ENCODE peak calls at places on chromosomes 3 and 15, in ten cellular contexts. L is neuronal stem cell, I is astrocyte, Y is mesenchymal stem cell, G is endodermal cell, O is mammary epithelial cell, R is IMR-90, E is H9, W is NT2/D1, P is GM23248. B is an unnamed sample.

GRCh38 chr15:89760303-89761008 is 9.4 kb upstream of the MESP1 start:
- DNase-seq in P (peak), E (peak), R (peak), L (peak), O (peak), Y (peak), W (peak), I (peak), G (peak), B (peak)

GRCh38 chr3:122890077-122890484 is 95.2 kb downstream of the SLC49A4 start:
- DNase-seq in G (peak), I (peak), P (peak), R (peak), L (peak), Y (peak), W (peak), E (peak), O (peak), B (peak)

GRCh38 chr3:43729707-43730399 is 39.1 kb downstream of the ABHD5 start:
- DNase-seq in O (no peak), I (no peak), G (no peak), E (no peak), Y (no peak), L (no peak), R (no peak), P (no peak), W (no peak), B (no peak)

GRCh38 chr15:48427960-48428547 is 96.8 kb downstream of the DUT start:
- DNase-seq in I (peak), O (no peak), P (peak), G (no peak), E (no peak), Y (no peak), R (peak), L (no peak), W (no peak), B (no peak)

GRCh38 chr15:68205949-68206539 is 912 bp upstream of the CALML4 start:
- DNase-seq in P (no peak), W (no peak), E (peak), O (no peak), Y (no peak), G (peak), I (no peak), L (no peak), R (no peak), B (no peak)

GRCh38 chr3:117302448-117302847 is 592.9 kb downstream of the TUSC7 start:
- DNase-seq in E (no peak), R (peak), L (no peak), O (no peak), Y (no peak), G (no peak), I (no peak), P (no peak), W (no peak), B (no peak)

GRCh38 chr15:100049936-100050876 is 291.6 kb downstream of the ADAMTS17 start:
- DNase-seq in E (no peak), I (no peak), R (no peak), O (no peak), P (no peak), Y (no peak), L (no peak), W (no peak), G (no peak), B (no peak)

GRCh38 chr3:47413751-47414150 is 32.9 kb downstream of the PTPN23 start:
- DNase-seq in P (no peak), Y (no peak), O (no peak), L (no peak), R (no peak), E (no peak), I (no peak), G (no peak), W (no peak), B (no peak)

GRCh38 chr15:94912760-94913159 is 681.4 kb downstream of the MCTP2 start:
- DNase-seq in R (no peak), I (no peak), P (no peak), W (no peak), L (no peak), O (no peak), G (no peak), Y (no peak), E (no peak), B (no peak)

GRCh38 chr3:55549172-55549571 is 62.1 kb upstream of the WNT5A start:
- DNase-seq in L (no peak), G (no peak), W (no peak), Y (peak), E (no peak), O (no peak), R (peak), I (no peak), P (peak), B (peak)

GRCh38 chr3:44001072-44001471 is 240.6 kb upstream of the TOPAZ1 start:
- DNase-seq in I (no peak), R (no peak), G (no peak), O (no peak), Y (no peak), L (no peak), W (no peak), E (no peak), P (peak), B (no peak)

GRCh38 chr3:124174463-124174862 is 182.5 kb upstream of the ROPN1 start:
- DNase-seq in W (no peak), L (no peak), O (no peak), R (no peak), I (no peak), E (no peak), P (no peak), Y (no peak), G (no peak), B (no peak)

GRCh38 chr3:37935290-37935668 is 55.3 kb upstream of the VILL start:
- DNase-seq in G (no peak), W (no peak), E (no peak), Y (peak), I (peak), P (peak), L (no peak), R (peak), O (no peak), B (no peak)

GRCh38 chr3:140103166-140103565 is 168.2 kb downstream of the CLSTN2 start:
- DNase-seq in O (no peak), R (no peak), E (no peak), I (peak), L (no peak), G (no peak), W (no peak), P (no peak), Y (no peak), B (no peak)

GRCh38 chr3:15629860-15630597 is 28.5 kb downstream of the BTD start:
- DNase-seq in P (peak), Y (peak), E (peak), G (peak), O (peak), W (peak), I (peak), R (peak), L (peak), B (peak)

GRCh38 chr3:45509038-45509767 is 85.3 kb upstream of the LIMD1 start:
- DNase-seq in L (no peak), I (peak), O (peak), Y (peak), G (peak), P (peak), W (peak), R (peak), E (peak), B (no peak)

GRCh38 chr15:63196846-63197245 is 7.4 kb downstream of the RAB8B start:
- DNase-seq in G (no peak), O (no peak), W (no peak), E (no peak), R (no peak), I (no peak), P (no peak), Y (no peak), L (no peak), B (no peak)

GRCh38 chr3:10926831-10927521 is 65.6 kb upstream of the SLC6A1 start:
- DNase-seq in P (peak), G (no peak), Y (no peak), O (no peak), L (no peak), R (no peak), E (peak), W (no peak), I (peak), B (no peak)

GRCh38 chr3:13348671-13349396 is 71.3 kb downstream of the NUP210 start:
- DNase-seq in R (peak), L (no peak), G (peak), Y (peak), W (peak), E (peak), O (no peak), P (no peak), I (no peak), B (peak)

GRCh38 chr3:117874904-117875874 is 1159.5 kb downstream of the IGSF11 start:
- DNase-seq in P (no peak), O (no peak), L (no peak), R (peak), E (no peak), W (no peak), G (no peak), Y (no peak), I (no peak), B (peak)

GRCh38 chr3:8607285-8608040 is 37.1 kb downstream of the SSUH2 start:
- DNase-seq in W (peak), L (peak), I (peak), Y (peak), G (peak), O (peak), P (peak), E (peak), R (peak), B (peak)

GRCh38 chr3:133479895-133480669 is 80.2 kb downstream of the BFSP2 start:
- DNase-seq in L (no peak), E (no peak), R (no peak), O (peak), I (no peak), W (no peak), G (peak), P (no peak), Y (no peak), B (peak)

GRCh38 chr3:171974986-171975837 is 64.2 kb upstream of the FNDC3B start:
- DNase-seq in O (no peak), I (peak), E (no peak), L (no peak), G (no peak), P (peak), R (peak), Y (peak), W (no peak), B (no peak)

GRCh38 chr3:60708191-60708975 is 542.9 kb downstream of the FHIT start:
- DNase-seq in E (no peak), P (peak), Y (peak), L (no peak), R (peak), W (no peak), G (no peak), I (peak), O (no peak), B (no peak)

GRCh38 chr3:104438761-104439160 is 927.9 kb upstream of the ALCAM start:
- DNase-seq in P (no peak), R (no peak), G (no peak), W (no peak), I (no peak), O (no peak), E (no peak), Y (no peak), L (no peak), B (no peak)

GRCh38 chr15:92903588-92903955 is 3.4 kb downstream of the CHD2 start:
- DNase-seq in Y (no peak), O (no peak), I (no peak), W (no peak), L (no peak), G (no peak), P (no peak), E (no peak), R (no peak), B (no peak)

GRCh38 chr3:125367403-125368230 is 7.5 kb downstream of the ZNF148 start:
- DNase-seq in O (no peak), R (peak), E (no peak), L (no peak), Y (peak), P (peak), G (no peak), I (peak), W (no peak), B (no peak)

GRCh38 chr3:124887177-124887995 is at the start of gene ITGB5:
- DNase-seq in G (peak), E (peak), P (peak), Y (peak), W (peak), O (peak), L (peak), I (peak), R (peak), B (peak)

GRCh38 chr3:69941037-69941436 is 58.5 kb upstream of the SAMMSON start:
- DNase-seq in E (no peak), R (peak), O (no peak), G (no peak), L (no peak), P (peak), W (no peak), I (no peak), Y (peak), B (no peak)
- H3K9ac ChIP-seq in E (no peak), R (no peak), O (no peak), G (no peak), L (no peak), P (no peak), W (no peak), I (no peak), Y (no peak), B (no peak)

GRCh38 chr3:27556854-27557253 is 72.7 kb upstream of the SLC4A7 start:
- DNase-seq in O (no peak), P (peak), R (peak), L (no peak), E (no peak), I (peak), Y (peak), W (no peak), G (no peak), B (no peak)

GRCh38 chr3:27557411-27557810 is 73.2 kb upstream of the SLC4A7 start:
- DNase-seq in G (no peak), O (no peak), L (no peak), I (no peak), R (no peak), Y (no peak), E (no peak), W (no peak), P (peak), B (no peak)

GRCh38 chr3:27553868-27554540 is 69.8 kb upstream of the SLC4A7 start:
- DNase-seq in E (no peak), L (no peak), I (no peak), P (peak), G (no peak), W (no peak), R (peak), Y (no peak), O (no peak), B (no peak)

GRCh38 chr3:27559381-27559780 is 75.2 kb upstream of the SLC4A7 start:
- DNase-seq in I (no peak), L (no peak), P (no peak), W (no peak), Y (no peak), O (no peak), R (no peak), G (no peak), E (no peak), B (no peak)

DNA sequence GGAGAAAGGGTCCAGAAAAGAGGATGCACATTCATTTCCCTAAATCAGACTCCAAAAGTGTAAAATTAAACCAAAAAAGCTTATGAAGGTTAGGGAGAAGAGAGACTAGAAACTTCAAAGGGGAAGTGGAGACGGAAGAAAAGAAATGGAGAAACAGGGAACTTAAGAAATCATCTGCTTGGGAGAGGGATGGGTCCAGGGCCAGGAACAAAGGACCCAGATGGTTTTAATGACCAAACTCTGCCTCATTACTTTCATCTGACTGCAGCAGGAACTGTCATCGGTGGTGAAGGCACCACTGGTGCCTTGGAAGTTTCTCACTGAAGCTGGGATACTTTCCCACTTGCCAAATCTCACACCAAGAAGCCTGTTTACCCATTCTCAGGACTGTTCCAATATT is 70.5 kb upstream of the SLC4A7 start:
- DNase-seq in E (no peak), I (no peak), O (no peak), G (no peak), R (no peak), L (no peak), Y (no peak), W (no peak), P (peak), B (no peak)
- H3K9ac ChIP-seq in E (no peak), I (no peak), O (no peak), G (no peak), R (no peak), L (no peak), Y (peak), W (no peak), P (peak), B (no peak)

GRCh38 chr15:73924258-73924921 is 1.9 kb upstream of the LOXL1 start:
- DNase-seq in W (no peak), L (no peak), O (peak), G (peak), I (peak), Y (peak), E (no peak), P (peak), R (peak), B (peak)

GRCh38 chr15:73923488-73924164 is 2.6 kb upstream of the LOXL1 start:
- DNase-seq in Y (no peak), E (no peak), L (no peak), G (no peak), W (no peak), P (no peak), I (no peak), O (no peak), R (no peak), B (no peak)

GRCh38 chr15:73921257-73921890 is 4.9 kb upstream of the LOXL1 start:
- DNase-seq in Y (no peak), I (no peak), L (no peak), W (no peak), E (no peak), R (no peak), G (no peak), P (peak), O (no peak), B (no peak)

GRCh38 chr15:73923156-73923487 is 3.1 kb upstream of the LOXL1 start:
- DNase-seq in E (no peak), I (no peak), P (no peak), L (no peak), W (no peak), G (peak), Y (no peak), R (no peak), O (no peak), B (no peak)

DNA sequence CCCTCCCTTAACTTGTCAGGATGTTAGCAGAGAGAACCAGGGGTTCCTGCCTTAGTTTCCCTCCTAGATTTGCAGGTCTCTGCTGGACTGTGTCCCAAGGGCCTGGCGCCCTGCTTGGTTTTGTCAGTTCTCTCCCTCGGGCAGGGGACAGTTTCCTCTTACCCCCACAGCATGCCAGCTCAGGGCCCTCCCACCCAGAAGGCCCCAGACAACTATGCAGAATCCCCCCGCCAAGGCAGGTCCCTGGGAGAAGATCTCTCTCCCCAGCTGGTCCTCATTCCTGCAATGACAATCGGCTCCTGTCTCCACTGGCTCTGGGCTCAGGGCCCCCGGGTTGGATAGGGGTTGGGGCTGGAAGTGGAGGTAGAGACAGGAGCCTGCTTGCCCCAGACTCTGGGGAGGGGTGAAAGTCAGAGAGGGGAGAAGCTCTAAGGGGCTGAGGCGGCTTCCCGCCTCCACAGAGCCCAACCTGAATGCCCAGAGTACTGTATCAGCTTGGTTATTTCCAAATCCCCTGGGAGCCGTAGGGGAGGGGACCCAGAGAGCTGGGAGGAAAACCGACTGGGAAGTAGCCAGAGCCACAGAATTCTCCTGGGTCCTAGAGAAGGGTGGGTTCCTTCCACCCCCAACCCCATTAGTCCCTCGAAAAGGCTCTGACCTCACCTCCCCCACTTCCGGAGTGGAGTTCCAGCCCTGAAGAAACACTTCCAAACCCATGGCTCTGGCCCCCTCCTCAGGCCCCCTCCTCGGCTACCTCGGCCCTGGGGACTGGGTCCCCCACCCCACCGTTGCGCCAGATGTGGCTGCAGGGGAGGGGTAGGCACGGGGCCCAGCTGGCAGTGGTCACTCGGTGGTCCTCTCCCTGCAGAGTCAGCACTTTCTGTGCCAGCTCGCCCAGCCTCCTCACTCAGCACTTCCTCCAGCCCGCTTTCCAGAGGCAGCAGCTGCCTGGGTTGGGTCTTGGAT is 3.8 kb upstream of the LOXL1 start:
- DNase-seq in W (peak), E (peak), I (peak), O (no peak), R (peak), P (peak), L (no peak), Y (peak), G (peak), B (peak)
- H3K9ac ChIP-seq in W (peak), E (no peak), I (peak), O (no peak), R (peak), P (peak), L (no peak), Y (peak), G (no peak), B (no peak)

GRCh38 chr3:184315506-184315867 is 1.1 kb downstream of the EIF4G1 start:
- DNase-seq in W (no peak), P (peak), Y (no peak), G (no peak), O (no peak), E (no peak), L (no peak), I (no peak), R (no peak), B (no peak)

GRCh38 chr3:184314700-184315505 is 497 bp downstream of the EIF4G1 start:
- DNase-seq in G (peak), I (peak), P (peak), E (no peak), R (peak), L (peak), O (peak), W (no peak), Y (peak), B (peak)

GRCh38 chr3:184315871-184316661 is 1.7 kb downstream of the EIF4G1 start:
- DNase-seq in Y (peak), E (no peak), L (no peak), G (no peak), P (peak), O (no peak), W (no peak), I (no peak), R (peak), B (peak)

GRCh38 chr3:184317201-184317600 is 2.8 kb downstream of the EIF4G1 start:
- DNase-seq in O (no peak), R (no peak), P (no peak), E (no peak), G (no peak), I (no peak), Y (no peak), W (no peak), L (no peak), B (no peak)

GRCh38 chr3:184316792-184317191 is 2.4 kb downstream of the EIF4G1 start:
- DNase-seq in G (no peak), I (no peak), W (no peak), L (no peak), R (no peak), P (peak), Y (no peak), O (no peak), E (no peak), B (no peak)
- H3K9ac ChIP-seq in G (no peak), I (peak), W (peak), L (no peak), R (peak), P (peak), Y (peak), O (peak), E (no peak), B (peak)

GRCh38 chr3:52058111-52058510 is 1.7 kb upstream of the DUSP7 start:
- DNase-seq in R (no peak), I (no peak), L (no peak), G (no peak), P (peak), Y (no peak), W (no peak), E (no peak), O (no peak), B (no peak)
- H3K9ac ChIP-seq in R (no peak), I (peak), L (peak), G (no peak), P (no peak), Y (peak), W (peak), E (no peak), O (peak), B (no peak)

GRCh38 chr15:32942286-32942927 is 224.6 kb downstream of the GREM1 start:
- DNase-seq in O (no peak), R (no peak), I (peak), L (no peak), Y (no peak), W (no peak), E (no peak), G (no peak), P (no peak), B (no peak)

GRCh38 chr15:32941823-32942222 is 224.0 kb downstream of the GREM1 start:
- DNase-seq in I (no peak), R (no peak), L (no peak), O (no peak), P (no peak), E (no peak), G (no peak), W (no peak), Y (no peak), B (no peak)

DNA sequence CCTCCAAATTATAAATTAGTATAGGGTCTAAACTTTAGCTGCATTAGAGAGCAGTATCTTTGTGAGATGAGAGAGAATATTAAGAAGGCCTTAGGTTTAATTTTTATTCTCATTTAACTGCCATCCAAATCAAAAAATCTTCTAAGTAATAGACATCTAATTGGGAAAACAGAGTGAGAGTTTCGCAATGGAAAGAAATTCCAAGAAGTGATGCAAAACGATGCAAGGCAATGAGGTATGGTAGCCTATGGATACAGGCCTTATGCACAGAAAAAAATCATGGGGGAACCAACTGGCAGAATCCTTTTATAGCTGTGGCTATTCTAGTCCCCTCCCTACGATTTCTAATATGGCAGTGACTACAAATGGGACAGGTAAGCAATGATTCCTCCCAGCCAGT is 225.9 kb downstream of the GREM1 start:
- DNase-seq in G (no peak), I (no peak), L (no peak), Y (peak), R (peak), O (no peak), W (no peak), P (no peak), E (no peak), B (no peak)
- H3K9ac ChIP-seq in G (no peak), I (no peak), L (no peak), Y (no peak), R (no peak), O (no peak), W (no peak), P (no peak), E (no peak), B (no peak)